ENCODE peak calls at places on chromosome 19, in seven cellular contexts. One of them, this sample, is unnamed.

GRCh38 chr19:35717665-35718344 is at the start of gene KMT2B:
- DNase-seq in effector CD8-positive, alpha-beta T cell: no peak
- DNase-seq in stimulated activated CD4-positive, alpha-beta T cell treated with anti-CD3 and anti-CD28 coated beads, Interleukin-4, amount 100 ng/mL, for 24 hours: no peak
- DNase-seq in HCEC 1CT: peak; percentile 97
- DNase-seq in activated CD8-positive, alpha-beta memory T cell treated with anti-CD3 and anti-CD28 coated beads for 24 hours: no peak
- DNase-seq in adrenal gland: no peak
- DNase-seq in HT-29: peak; percentile 98
- DNase-seq in this sample: peak; percentile 65

GRCh38 chr19:41904118-41904870 is 21.3 kb downstream of the ARHGEF1 start:
- DNase-seq in HT-29: peak; percentile 99
- DNase-seq in effector CD8-positive, alpha-beta T cell: no peak
- DNase-seq in adrenal gland: no peak
- DNase-seq in stimulated activated CD4-positive, alpha-beta T cell treated with anti-CD3 and anti-CD28 coated beads, Interleukin-4, amount 100 ng/mL, for 24 hours: no peak
- DNase-seq in activated CD8-positive, alpha-beta memory T cell treated with anti-CD3 and anti-CD28 coated beads for 24 hours: no peak
- DNase-seq in HCEC 1CT: no peak
- DNase-seq in this sample: no peak

GRCh38 chr19:35006342-35006998 is 6.3 kb downstream of the GRAMD1A start:
- DNase-seq in effector CD8-positive, alpha-beta T cell: no peak
- DNase-seq in stimulated activated CD4-positive, alpha-beta T cell treated with anti-CD3 and anti-CD28 coated beads, Interleukin-4, amount 100 ng/mL, for 24 hours: no peak
- DNase-seq in activated CD8-positive, alpha-beta memory T cell treated with anti-CD3 and anti-CD28 coated beads for 24 hours: no peak
- DNase-seq in HT-29: peak; percentile 96
- DNase-seq in adrenal gland: peak; percentile 82
- DNase-seq in HCEC 1CT: peak; percentile 19
- DNase-seq in this sample: peak; percentile 88

GRCh38 chr19:48964205-48965032 is 690 bp upstream of the FTL start:
- DNase-seq in effector CD8-positive, alpha-beta T cell: no peak
- DNase-seq in activated CD8-positive, alpha-beta memory T cell treated with anti-CD3 and anti-CD28 coated beads for 24 hours: no peak
- DNase-seq in adrenal gland: peak; percentile 79
- DNase-seq in stimulated activated CD4-positive, alpha-beta T cell treated with anti-CD3 and anti-CD28 coated beads, Interleukin-4, amount 100 ng/mL, for 24 hours: peak; percentile 33
- DNase-seq in HCEC 1CT: peak; percentile 49
- DNase-seq in HT-29: peak; percentile 76
- DNase-seq in this sample: no peak

GRCh38 chr19:46448601-46449000 is 19.9 kb upstream of the PNMA8C start:
- DNase-seq in HT-29: no peak
- DNase-seq in activated CD8-positive, alpha-beta memory T cell treated with anti-CD3 and anti-CD28 coated beads for 24 hours: no peak
- DNase-seq in stimulated activated CD4-positive, alpha-beta T cell treated with anti-CD3 and anti-CD28 coated beads, Interleukin-4, amount 100 ng/mL, for 24 hours: no peak
- DNase-seq in HCEC 1CT: no peak
- DNase-seq in effector CD8-positive, alpha-beta T cell: no peak
- DNase-seq in adrenal gland: no peak
- DNase-seq in this sample: no peak

GRCh38 chr19:16066611-16067104 is 9.6 kb upstream of the TPM4 start:
- DNase-seq in HT-29: peak; percentile 84
- DNase-seq in activated CD8-positive, alpha-beta memory T cell treated with anti-CD3 and anti-CD28 coated beads for 24 hours: no peak
- DNase-seq in effector CD8-positive, alpha-beta T cell: no peak
- DNase-seq in HCEC 1CT: peak; percentile 95
- DNase-seq in adrenal gland: peak; percentile 71
- DNase-seq in stimulated activated CD4-positive, alpha-beta T cell treated with anti-CD3 and anti-CD28 coated beads, Interleukin-4, amount 100 ng/mL, for 24 hours: peak; percentile 65
- DNase-seq in this sample: no peak

GRCh38 chr19:7161292-7161691 is 91.8 kb downstream of the ZNF557 start:
- DNase-seq in HT-29: no peak
- DNase-seq in effector CD8-positive, alpha-beta T cell: no peak
- DNase-seq in stimulated activated CD4-positive, alpha-beta T cell treated with anti-CD3 and anti-CD28 coated beads, Interleukin-4, amount 100 ng/mL, for 24 hours: no peak
- DNase-seq in HCEC 1CT: no peak
- DNase-seq in activated CD8-positive, alpha-beta memory T cell treated with anti-CD3 and anti-CD28 coated beads for 24 hours: no peak
- DNase-seq in adrenal gland: no peak
- DNase-seq in this sample: no peak

GRCh38 chr19:28500319-28500718 is 712.6 kb downstream of the UQCRFS1 start:
- DNase-seq in HT-29: no peak
- DNase-seq in effector CD8-positive, alpha-beta T cell: no peak
- DNase-seq in activated CD8-positive, alpha-beta memory T cell treated with anti-CD3 and anti-CD28 coated beads for 24 hours: no peak
- DNase-seq in stimulated activated CD4-positive, alpha-beta T cell treated with anti-CD3 and anti-CD28 coated beads, Interleukin-4, amount 100 ng/mL, for 24 hours: no peak
- DNase-seq in adrenal gland: no peak
- DNase-seq in HCEC 1CT: no peak
- DNase-seq in this sample: no peak

GRCh38 chr19:55552620-55553019 is 7.3 kb upstream of the SBK3 start:
- DNase-seq in activated CD8-positive, alpha-beta memory T cell treated with anti-CD3 and anti-CD28 coated beads for 24 hours: no peak
- DNase-seq in adrenal gland: no peak
- DNase-seq in HCEC 1CT: peak; percentile 62
- DNase-seq in effector CD8-positive, alpha-beta T cell: no peak
- DNase-seq in stimulated activated CD4-positive, alpha-beta T cell treated with anti-CD3 and anti-CD28 coated beads, Interleukin-4, amount 100 ng/mL, for 24 hours: no peak
- DNase-seq in HT-29: no peak
- DNase-seq in this sample: peak; percentile 58

GRCh38 chr19:18650468-18651001 is 13.7 kb downstream of the KLHL26 start:
- DNase-seq in effector CD8-positive, alpha-beta T cell: no peak
- DNase-seq in activated CD8-positive, alpha-beta memory T cell treated with anti-CD3 and anti-CD28 coated beads for 24 hours: no peak
- DNase-seq in HCEC 1CT: peak; percentile 52
- DNase-seq in HT-29: no peak
- DNase-seq in adrenal gland: peak; percentile 85
- DNase-seq in stimulated activated CD4-positive, alpha-beta T cell treated with anti-CD3 and anti-CD28 coated beads, Interleukin-4, amount 100 ng/mL, for 24 hours: no peak
- DNase-seq in this sample: no peak

GRCh38 chr19:2536461-2536860 is 60.5 kb downstream of the GADD45B start:
- DNase-seq in activated CD8-positive, alpha-beta memory T cell treated with anti-CD3 and anti-CD28 coated beads for 24 hours: no peak
- DNase-seq in effector CD8-positive, alpha-beta T cell: no peak
- DNase-seq in HT-29: no peak
- DNase-seq in HCEC 1CT: no peak
- DNase-seq in stimulated activated CD4-positive, alpha-beta T cell treated with anti-CD3 and anti-CD28 coated beads, Interleukin-4, amount 100 ng/mL, for 24 hours: no peak
- DNase-seq in adrenal gland: no peak
- DNase-seq in this sample: no peak

GRCh38 chr19:18650048-18650435 is 13.2 kb downstream of the KLHL26 start:
- DNase-seq in effector CD8-positive, alpha-beta T cell: no peak
- DNase-seq in activated CD8-positive, alpha-beta memory T cell treated with anti-CD3 and anti-CD28 coated beads for 24 hours: no peak
- DNase-seq in HT-29: no peak
- DNase-seq in HCEC 1CT: no peak
- DNase-seq in adrenal gland: peak; percentile 81
- DNase-seq in stimulated activated CD4-positive, alpha-beta T cell treated with anti-CD3 and anti-CD28 coated beads, Interleukin-4, amount 100 ng/mL, for 24 hours: no peak
- DNase-seq in this sample: no peak

GRCh38 chr19:52492991-52493470 is 34.4 kb upstream of the ZNF808 start:
- DNase-seq in effector CD8-positive, alpha-beta T cell: no peak
- DNase-seq in HCEC 1CT: no peak
- DNase-seq in HT-29: no peak
- DNase-seq in activated CD8-positive, alpha-beta memory T cell treated with anti-CD3 and anti-CD28 coated beads for 24 hours: no peak
- DNase-seq in adrenal gland: no peak
- DNase-seq in stimulated activated CD4-positive, alpha-beta T cell treated with anti-CD3 and anti-CD28 coated beads, Interleukin-4, amount 100 ng/mL, for 24 hours: no peak
- DNase-seq in this sample: no peak

GRCh38 chr19:918481-919156 is 1.5 kb downstream of the KISS1R start:
- DNase-seq in adrenal gland: no peak
- DNase-seq in HCEC 1CT: no peak
- DNase-seq in effector CD8-positive, alpha-beta T cell: no peak
- DNase-seq in activated CD8-positive, alpha-beta memory T cell treated with anti-CD3 and anti-CD28 coated beads for 24 hours: no peak
- DNase-seq in HT-29: no peak
- DNase-seq in stimulated activated CD4-positive, alpha-beta T cell treated with anti-CD3 and anti-CD28 coated beads, Interleukin-4, amount 100 ng/mL, for 24 hours: peak; percentile 19
- DNase-seq in this sample: no peak

This sample was measured in kidney glomerular epithelial cell.